ENCODE peak calls at places on chromosomes 13 and 19, in ten cellular contexts. B is mucosa of gallbladder; A is osteoblast; Z is CD4-positive, alpha-beta T cell; T is NCI-H2171 treated with DMSO at 0.1 percent for 48 hours; X is head of caudate nucleus; L is Kasumi-1; Q is activated naive CD4-positive, alpha-beta T cell treated with Interleukin-2 at 50 U/mL for 16 hours; N is IMR-90; D is endothelial cell. M is an unnamed sample.

GRCh38 chr13:41931337-41931736 is 29.6 kb downstream of the VWA8 start:
- DNase-seq in X (no peak), N (peak), B (no peak), L (no peak), D (no peak), A (peak), Q (no peak), Z (no peak), T (no peak), M (no peak)

GRCh38 chr13:69324109-69324886 is 783.3 kb upstream of the ATXN8OS start:
- DNase-seq in N (no peak), D (no peak), L (peak), A (no peak), T (peak), X (no peak), Q (no peak), Z (no peak), B (no peak), M (peak)

GRCh38 chr19:46298477-46299003 is 1.7 kb downstream of the HIF3A start:
- DNase-seq in L (no peak), T (no peak), A (peak), N (no peak), X (no peak), B (no peak), Z (no peak), Q (no peak), D (no peak), M (no peak)

GRCh38 chr19:41112728-41113290 is 1.4 kb upstream of the CYP2F1 start:
- DNase-seq in B (no peak), D (no peak), T (no peak), Z (no peak), X (no peak), Q (no peak), L (no peak), A (no peak), N (no peak), M (no peak)

GRCh38 chr13:78182813-78183212 is 264.2 kb upstream of the EDNRB start:
- DNase-seq in L (no peak), T (no peak), Q (no peak), Z (no peak), B (no peak), X (no peak), D (no peak), A (no peak), N (no peak), M (no peak)

GRCh38 chr19:2986951-2987491 is 9.7 kb downstream of the TLE6 start:
- DNase-seq in D (no peak), T (no peak), A (peak), N (no peak), Q (no peak), L (no peak), B (no peak), X (no peak), Z (no peak), M (no peak)

GRCh38 chr19:13974073-13974472 is 21.8 kb downstream of the DCAF15 start:
- DNase-seq in T (peak), D (no peak), N (no peak), Q (peak), B (peak), A (no peak), Z (peak), L (no peak), X (no peak), M (peak)

GRCh38 chr19:5037936-5038335 is 69.0 kb downstream of the KDM4B start:
- DNase-seq in B (no peak), X (no peak), N (no peak), D (no peak), T (peak), L (no peak), Q (no peak), A (no peak), Z (no peak), M (no peak)

GRCh38 chr13:24616514-24616913 is 63.7 kb upstream of the ATP12A start:
- DNase-seq in B (no peak), D (no peak), A (no peak), Z (no peak), T (no peak), X (no peak), N (no peak), Q (no peak), L (no peak), M (no peak)

GRCh38 chr13:91017669-91018053 is 329.8 kb upstream of the MIR17HG start:
- DNase-seq in N (no peak), L (no peak), D (no peak), Z (no peak), A (no peak), Q (no peak), T (no peak), B (peak), X (no peak), M (no peak)